ENCODE peak calls at places on chromosome 7, in ten cellular contexts. I is A549, E is glutamatergic neuron, D is colonic mucosa, Z is RWPE1, T is tibial artery, R is bronchial epithelial cell, V is BJ, J is Calu3, Y is left ventricle myocardium inferior. N is an unnamed sample.

GRCh38 chr7:100676501-100677306 is 3.2 kb downstream of the GNB2 start:
- DNase-seq in I (no peak), E (no peak), D (no peak), Z (no peak), T (no peak), R (no peak), V (no peak), J (no peak), Y (peak), N (no peak)

GRCh38 chr7:17040701-17041100 is 158.9 kb upstream of the AGR3 start:
- DNase-seq in I (no peak), E (no peak), D (no peak), Z (no peak), T (no peak), R (no peak), V (no peak), J (no peak), Y (no peak), N (no peak)

GRCh38 chr7:50312176-50312575 is 7.7 kb downstream of the IKZF1 start:
- DNase-seq in I (no peak), E (no peak), D (no peak), Z (no peak), T (no peak), R (no peak), V (no peak), J (no peak), Y (no peak), N (no peak)

GRCh38 chr7:44449531-44449930 is 40.9 kb downstream of the NUDCD3 start:
- DNase-seq in I (no peak), E (no peak), D (no peak), Z (no peak), T (no peak), R (no peak), V (peak), J (no peak), Y (no peak), N (no peak)

GRCh38 chr7:43593010-43593409 is 10.1 kb downstream of the STK17A start:
- DNase-seq in I (no peak), E (no peak), D (no peak), Z (no peak), T (no peak), R (no peak), V (no peak), J (no peak), Y (no peak), N (no peak)

GRCh38 chr7:51847461-51848134 is 531.0 kb upstream of the COBL start:
- DNase-seq in I (no peak), E (no peak), D (no peak), Z (peak), T (no peak), R (no peak), V (no peak), J (no peak), Y (no peak), N (no peak)

GRCh38 chr7:2628137-2628482 is 3.7 kb upstream of the TTYH3 start:
- DNase-seq in I (peak), E (no peak), D (no peak), Z (no peak), T (no peak), R (no peak), V (no peak), J (peak), Y (peak), N (no peak)

GRCh38 chr7:157854066-157854891 is 517.5 kb downstream of the DNAJB6 start:
- DNase-seq in I (no peak), E (peak), D (peak), Z (no peak), T (peak), R (no peak), V (no peak), J (no peak), Y (peak), N (no peak)

GRCh38 chr7:52569151-52569550 is 466.3 kb upstream of the POM121L12 start:
- DNase-seq in I (no peak), E (no peak), D (no peak), Z (no peak), T (no peak), R (no peak), V (no peak), J (no peak), Y (no peak), N (no peak)

GRCh38 chr7:28298870-28299484 is 113.3 kb upstream of the CREB5 start:
- DNase-seq in I (peak), E (peak), D (no peak), Z (peak), T (no peak), R (peak), V (no peak), J (peak), Y (no peak), N (no peak)

GRCh38 chr7:144401490-144401889 is 2.0 kb downstream of the NOBOX start:
- DNase-seq in I (no peak), E (no peak), D (no peak), Z (no peak), T (no peak), R (no peak), V (no peak), J (no peak), Y (no peak), N (no peak)

GRCh38 chr7:122970740-122971725 is 24.5 kb downstream of the TAS2R16 start:
- DNase-seq in I (no peak), E (no peak), D (no peak), Z (no peak), T (no peak), R (no peak), V (no peak), J (no peak), Y (no peak), N (no peak)

GRCh38 chr7:48114115-48114514 is 25.1 kb downstream of the UPP1 start:
- DNase-seq in I (no peak), E (no peak), D (no peak), Z (no peak), T (no peak), R (peak), V (no peak), J (no peak), Y (no peak), N (no peak)

GRCh38 chr7:96080021-96080420 is 241.9 kb downstream of the SLC25A13 start:
- DNase-seq in I (no peak), E (no peak), D (no peak), Z (no peak), T (no peak), R (no peak), V (no peak), J (no peak), Y (no peak), N (no peak)

GRCh38 chr7:2403014-2403717 is at the start of gene CHST12:
- DNase-seq in I (peak), E (peak), D (peak), Z (peak), T (peak), R (peak), V (peak), J (peak), Y (peak), N (peak)

GRCh38 chr7:18177129-18177814 is 149.6 kb upstream of the PRPS1L1 start:
- DNase-seq in I (peak), E (no peak), D (no peak), Z (no peak), T (no peak), R (peak), V (no peak), J (peak), Y (no peak), N (no peak)

GRCh38 chr7:80583901-80584300 is 54.5 kb upstream of the CD36 start:
- DNase-seq in I (no peak), E (no peak), D (no peak), Z (no peak), T (no peak), R (peak), V (no peak), J (no peak), Y (peak), N (no peak)

GRCh38 chr7:80584778-80585177 is 53.7 kb upstream of the CD36 start:
- DNase-seq in I (peak), E (no peak), D (no peak), Z (peak), T (no peak), R (peak), V (no peak), J (peak), Y (no peak), N (no peak)

GRCh38 chr7:1986366-1987083 is 246.2 kb downstream of the MAD1L1 start:
- DNase-seq in I (no peak), E (no peak), D (no peak), Z (no peak), T (no peak), R (no peak), V (no peak), J (no peak), Y (no peak), N (no peak)

GRCh38 chr7:114298011-114298410 is 116.6 kb upstream of the FOXP2 start:
- DNase-seq in I (no peak), E (no peak), D (no peak), Z (peak), T (no peak), R (peak), V (no peak), J (no peak), Y (no peak), N (no peak)

GRCh38 chr7:44281811-44282600 is 43.4 kb downstream of the CAMK2B start:
- DNase-seq in I (no peak), E (peak), D (no peak), Z (no peak), T (peak), R (no peak), V (no peak), J (no peak), Y (peak), N (no peak)

GRCh38 chr7:137097111-137097510 is 228.7 kb downstream of the CHRM2 start:
- DNase-seq in I (no peak), E (no peak), D (no peak), Z (no peak), T (no peak), R (no peak), V (no peak), J (no peak), Y (no peak), N (no peak)

GRCh38 chr7:132656846-132657776 is 80.8 kb upstream of the PLXNA4 start:
- DNase-seq in I (peak), E (peak), D (no peak), Z (peak), T (no peak), R (peak), V (no peak), J (peak), Y (no peak), N (peak)

GRCh38 chr7:132652507-132652906 is 76.2 kb upstream of the PLXNA4 start:
- DNase-seq in I (no peak), E (no peak), D (no peak), Z (no peak), T (no peak), R (no peak), V (no peak), J (no peak), Y (no peak), N (no peak)

GRCh38 chr7:132655071-132655761 is 78.9 kb upstream of the PLXNA4 start:
- DNase-seq in I (no peak), E (no peak), D (peak), Z (no peak), T (peak), R (no peak), V (no peak), J (no peak), Y (peak), N (no peak)

GRCh38 chr7:132653364-132653930 is 77.2 kb upstream of the PLXNA4 start:
- DNase-seq in I (no peak), E (no peak), D (no peak), Z (no peak), T (no peak), R (no peak), V (no peak), J (no peak), Y (no peak), N (no peak)

GRCh38 chr7:132654150-132654549 is 77.9 kb upstream of the PLXNA4 start:
- DNase-seq in I (peak), E (no peak), D (no peak), Z (peak), T (no peak), R (no peak), V (no peak), J (no peak), Y (no peak), N (peak)
- TF ChIP-seq CTCF in I (no peak), E (peak), D (no peak), Z (peak), T (no peak), R (peak), V (peak), J (no peak), Y (peak), N (peak)

GRCh38 chr7:24018331-24018730 is 265.7 kb upstream of the NPY start:
- DNase-seq in I (no peak), E (no peak), D (no peak), Z (no peak), T (no peak), R (no peak), V (no peak), J (no peak), Y (no peak), N (no peak)

DNA sequence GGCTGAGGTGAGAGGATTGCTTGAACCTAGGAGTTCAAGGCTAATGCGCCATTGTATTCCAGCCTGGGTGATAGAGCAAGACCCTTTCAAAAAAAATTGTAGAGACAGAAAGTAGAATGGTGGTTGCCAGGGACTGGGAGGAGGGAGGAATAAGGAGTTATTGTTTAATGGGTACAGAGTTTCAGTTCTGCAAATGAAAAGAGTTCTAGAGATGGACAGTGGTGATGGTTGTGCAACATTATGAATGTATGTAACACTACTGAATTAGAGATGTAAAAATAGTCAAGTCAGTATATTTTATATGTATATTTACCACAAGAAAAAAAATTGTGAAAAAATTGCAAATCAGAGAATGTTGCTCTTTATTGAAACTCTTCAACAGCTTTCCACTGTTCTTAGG is 266.5 kb upstream of the NPY start:
- DNase-seq in I (no peak), E (no peak), D (no peak), Z (no peak), T (no peak), R (no peak), V (no peak), J (no peak), Y (no peak), N (no peak)
- TF ChIP-seq CTCF in I (no peak), E (no peak), D (no peak), Z (no peak), T (no peak), R (no peak), V (no peak), J (no peak), Y (no peak), N (no peak)

GRCh38 chr7:156158213-156158612 is 345.9 kb upstream of the SHH start:
- DNase-seq in I (no peak), E (no peak), D (no peak), Z (no peak), T (no peak), R (no peak), V (no peak), J (no peak), Y (no peak), N (no peak)

GRCh38 chr7:156158693-156159092 is 346.4 kb upstream of the SHH start:
- DNase-seq in I (no peak), E (no peak), D (no peak), Z (no peak), T (no peak), R (no peak), V (no peak), J (no peak), Y (no peak), N (no peak)

GRCh38 chr7:156157409-156158012 is 345.2 kb upstream of the SHH start:
- DNase-seq in I (no peak), E (no peak), D (no peak), Z (no peak), T (no peak), R (no peak), V (no peak), J (no peak), Y (no peak), N (no peak)

GRCh38 chr7:156155988-156156733 is 343.9 kb upstream of the SHH start:
- DNase-seq in I (no peak), E (no peak), D (no peak), Z (no peak), T (no peak), R (no peak), V (no peak), J (no peak), Y (no peak), N (no peak)

GRCh38 chr7:156156734-156157408 is 344.6 kb upstream of the SHH start:
- DNase-seq in I (peak), E (peak), D (no peak), Z (peak), T (no peak), R (no peak), V (no peak), J (peak), Y (no peak), N (no peak)
- TF ChIP-seq CTCF in I (peak), E (no peak), D (no peak), Z (no peak), T (no peak), R (no peak), V (no peak), J (peak), Y (no peak), N (no peak)

GRCh38 chr7:140989068-140989467 is 25.7 kb downstream of the MRPS33 start:
- DNase-seq in I (no peak), E (no peak), D (no peak), Z (no peak), T (no peak), R (no peak), V (no peak), J (no peak), Y (no peak), N (no peak)

GRCh38 chr7:140982508-140982907 is 32.2 kb downstream of the MRPS33 start:
- DNase-seq in I (no peak), E (no peak), D (no peak), Z (no peak), T (no peak), R (no peak), V (no peak), J (no peak), Y (no peak), N (no peak)

GRCh38 chr7:140983802-140984201 is 30.9 kb downstream of the MRPS33 start:
- DNase-seq in I (peak), E (no peak), D (peak), Z (no peak), T (no peak), R (no peak), V (no peak), J (no peak), Y (no peak), N (peak)
- TF ChIP-seq CTCF in I (peak), E (peak), D (no peak), Z (no peak), T (no peak), R (no peak), V (peak), J (no peak), Y (no peak), N (no peak)

GRCh38 chr7:155296788-155297516 is 726 bp upstream of the INSIG1 start:
- DNase-seq in I (peak), E (peak), D (peak), Z (peak), T (peak), R (peak), V (peak), J (peak), Y (peak), N (peak)
- TF ChIP-seq CTCF in I (no peak), E (no peak), D (no peak), Z (no peak), T (peak), R (no peak), V (no peak), J (no peak), Y (peak), N (peak)